ENCODE peak calls at places on chromosomes 1 and 21, in five cellular contexts. A, O, W, V and J are unnamed samples.

GRCh38 chr1:25695991-25696330 is 79.4 kb downstream of the MAN1C1 start:
- DNase-seq in A (no peak), O (peak; percentile 70), W (peak; percentile 51), V (peak; percentile 97), J (no peak)

GRCh38 chr1:19009882-19010321 is 53.4 kb upstream of the IFFO2 start:
- DNase-seq in A (no peak), O (no peak), W (no peak), V (peak; percentile 93), J (peak; percentile 48)

GRCh38 chr1:159918041-159918917 is 7.0 kb downstream of the TAGLN2 start:
- DNase-seq in A (peak; percentile 42), O (peak; percentile 46), W (no peak), V (peak; percentile 67), J (no peak)

GRCh38 chr1:206521002-206521585 is 13.8 kb downstream of the RASSF5 start:
- DNase-seq in A (peak; percentile 62), O (peak; percentile 18), W (no peak), V (no peak), J (no peak)

GRCh38 chr1:180994262-180994661 is 28.4 kb downstream of the STX6 start:
- DNase-seq in A (no peak), O (no peak), W (no peak), V (peak; percentile 22), J (no peak)

GRCh38 chr1:39378377-39378776 is 113.1 kb upstream of the BMP8A start:
- DNase-seq in A (no peak), O (no peak), W (no peak), V (no peak), J (no peak)

GRCh38 chr1:171433451-171433850 is 51.9 kb upstream of the PRRC2C start:
- DNase-seq in A (no peak), O (no peak), W (no peak), V (peak; percentile 70), J (no peak)

GRCh38 chr1:10693497-10694273 is 102.8 kb downstream of the CASZ1 start:
- DNase-seq in A (peak; percentile 76), O (peak; percentile 66), W (no peak), V (no peak), J (no peak)

GRCh38 chr1:43541721-43542401 is 11.2 kb downstream of the PTPRF start:
- DNase-seq in A (peak; percentile 88), O (peak; percentile 91), W (peak; percentile 33), V (no peak), J (no peak)

GRCh38 chr1:247332901-247333361 is 1.3 kb upstream of the ZNF496 start:
- DNase-seq in A (no peak), O (peak; percentile 82), W (peak; percentile 46), V (peak; percentile 30), J (peak; percentile 66)

GRCh38 chr1:176118985-176119384 is 88.1 kb downstream of the COP1 start:
- DNase-seq in A (no peak), O (no peak), W (no peak), V (peak; percentile 73), J (no peak)

GRCh38 chr21:31425158-31425557 is 81.1 kb upstream of the TIAM1 start:
- DNase-seq in A (no peak), O (no peak), W (no peak), V (no peak), J (no peak)

DNA sequence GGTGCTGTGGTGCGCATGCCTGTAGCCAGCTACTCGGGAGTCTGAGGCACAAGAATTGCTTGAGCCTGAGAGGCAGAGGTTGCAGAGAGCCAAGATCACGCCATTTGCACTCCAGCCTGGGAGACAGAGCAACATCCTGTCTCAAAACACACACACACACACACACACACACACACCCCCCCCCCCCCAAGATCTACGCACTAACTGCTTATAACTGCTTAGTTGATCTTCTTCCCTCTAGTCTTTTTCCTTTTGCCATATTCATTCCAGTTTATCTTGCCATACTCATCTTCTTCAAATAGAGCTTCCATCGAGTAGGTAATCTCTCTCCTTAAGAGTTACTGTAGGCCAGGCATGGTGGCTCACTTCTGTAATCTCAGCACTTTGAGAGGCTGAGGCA is 20.9 kb downstream of the EPB41 start:
- DNase-seq in A (no peak), O (no peak), W (no peak), V (no peak), J (no peak)
- H3K4me1 ChIP-seq in A (no peaks in the 10 kb centered on the region), O (no peaks in the 10 kb centered on the region), W (no peaks in the 10 kb centered on the region), V (no peaks in the 10 kb centered on the region), J (no peaks in the 10 kb centered on the region)

DNA sequence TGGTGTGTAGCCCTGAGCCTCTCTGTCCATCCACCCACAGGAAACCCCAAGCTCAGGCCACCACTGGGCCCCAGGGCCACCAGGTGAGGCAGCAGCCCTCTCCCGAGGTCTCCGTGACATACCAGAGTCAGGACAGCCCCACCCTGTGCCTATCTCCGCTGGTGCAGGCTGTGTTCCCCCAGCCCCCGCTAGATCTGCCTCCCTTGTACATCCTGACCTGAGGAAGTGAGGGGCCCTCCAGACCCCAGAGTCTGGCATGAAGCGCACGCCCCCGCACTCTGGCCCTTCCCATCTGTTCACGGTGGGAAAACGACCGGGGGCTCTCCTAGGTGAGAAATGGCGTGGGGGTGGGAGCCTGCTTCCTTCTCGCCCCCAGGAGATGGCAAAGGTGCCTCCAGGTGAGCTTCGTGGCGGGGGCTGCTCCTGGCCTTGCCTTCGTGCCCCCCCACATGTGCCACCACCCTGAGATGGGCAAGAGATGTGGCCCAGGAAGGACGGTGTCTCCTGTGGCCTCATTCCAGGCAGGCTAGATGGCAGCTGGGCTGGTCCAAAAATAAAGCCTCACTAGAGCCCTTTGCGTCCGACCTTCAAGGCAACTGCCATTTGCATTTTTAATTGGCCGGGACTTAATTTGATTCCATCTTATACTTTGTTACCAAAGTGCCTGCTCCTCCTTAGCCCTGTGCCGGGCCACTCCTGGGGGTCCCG is 3.1 kb downstream of the GABRD start:
- DNase-seq in A (no peak), O (no peak), W (no peak), V (no peak), J (no peak)
- H3K4me1 ChIP-seq in A (peaks cover 14% of the 10 kb centered on the region), O (no peaks in the 10 kb centered on the region), W (peaks cover 4% of the 10 kb centered on the region), V (no peaks in the 10 kb centered on the region), J (peaks cover 18% of the 10 kb centered on the region)

DNA sequence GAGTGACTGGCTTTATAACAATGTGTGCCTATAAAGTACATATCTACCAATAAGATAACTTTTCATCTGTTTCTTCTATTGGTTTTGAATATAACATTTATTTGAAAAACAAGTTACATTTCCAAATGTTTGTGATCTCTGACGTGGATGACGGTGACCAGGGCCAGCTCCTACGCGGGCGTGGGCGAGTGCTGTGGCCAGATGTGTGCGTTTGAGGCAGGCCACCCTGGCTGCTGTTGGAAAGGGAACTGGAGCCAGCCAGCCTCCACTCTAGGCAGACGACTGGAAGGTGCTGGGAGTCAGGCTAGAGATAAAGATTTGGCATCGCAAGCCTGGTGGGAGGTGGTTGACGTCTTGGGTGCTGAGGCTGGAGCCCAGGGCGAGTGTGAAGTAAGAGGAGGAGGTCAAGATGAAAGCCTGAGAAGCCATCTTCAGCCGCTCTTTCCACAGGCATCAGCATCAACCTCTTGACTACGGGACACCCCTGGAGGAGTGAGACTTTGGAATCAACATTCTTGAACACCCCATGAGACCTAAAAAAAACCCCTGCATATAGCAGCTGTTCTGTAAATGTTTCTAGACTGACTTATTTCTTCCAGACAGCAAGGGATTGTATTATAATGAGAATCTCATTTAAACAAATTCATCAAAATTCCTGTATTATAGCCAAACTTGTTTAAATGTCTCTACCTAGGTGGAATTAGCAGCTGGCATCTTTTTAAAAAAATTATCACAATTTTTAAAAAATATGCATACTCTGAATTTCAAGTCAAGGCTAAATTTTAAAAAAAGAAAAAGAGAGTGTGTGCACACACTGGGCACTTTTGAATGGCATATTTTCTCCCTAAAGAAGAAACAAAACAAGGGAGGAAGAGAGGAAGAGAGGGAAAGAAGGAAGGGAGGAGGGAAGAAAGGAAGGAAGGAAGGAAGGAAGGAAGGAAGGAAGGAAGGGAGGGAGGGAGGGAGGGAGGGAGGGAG is 112.5 kb upstream of the SLC44A3 start:
- DNase-seq in A (no peak), O (no peak), W (no peak), V (peak; percentile 70), J (no peak)
- H3K4me1 ChIP-seq in A (no peaks in the 10 kb centered on the region), O (no peaks in the 10 kb centered on the region), W (no peaks in the 10 kb centered on the region), V (peaks cover 21% of the 10 kb centered on the region), J (peaks cover 24% of the 10 kb centered on the region)

GRCh38 chr1:205396972-205397616 is 24.8 kb downstream of the LEMD1 start:
- DNase-seq in A (no peak), O (no peak), W (no peak), V (peak; percentile 43), J (no peak)
- H3K4me1 ChIP-seq in A (no peaks in the 10 kb centered on the region), O (no peaks in the 10 kb centered on the region), W (no peaks in the 10 kb centered on the region), V (no peaks in the 10 kb centered on the region), J (no peaks in the 10 kb centered on the region)

GRCh38 chr21:42841156-42841915 is 38.0 kb downstream of the WDR4 start:
- DNase-seq in A (peak; percentile 59), O (no peak), W (no peak), V (no peak), J (peak; percentile 45)
- H3K4me1 ChIP-seq in A (peaks cover 5% of the 10 kb centered on the region), O (no peaks in the 10 kb centered on the region), W (no peaks in the 10 kb centered on the region), V (no peaks in the 10 kb centered on the region), J (peaks cover 4% of the 10 kb centered on the region)

GRCh38 chr1:207856276-207857023 is 54.5 kb downstream of the CD34 start:
- DNase-seq in A (no peak), O (no peak), W (no peak), V (no peak), J (no peak)

GRCh38 chr1:207853372-207853757 is 57.6 kb downstream of the CD34 start:
- DNase-seq in A (no peak), O (no peak), W (no peak), V (peak; percentile 19), J (no peak)

GRCh38 chr1:207851696-207852095 is 59.2 kb downstream of the CD34 start:
- DNase-seq in A (no peak), O (no peak), W (no peak), V (no peak), J (no peak)

GRCh38 chr1:207852576-207853371 is 58.2 kb downstream of the CD34 start:
- DNase-seq in A (no peak), O (no peak), W (no peak), V (no peak), J (no peak)

GRCh38 chr1:207854001-207854400 is 56.9 kb downstream of the CD34 start:
- DNase-seq in A (no peak), O (no peak), W (no peak), V (no peak), J (no peak)
- H3K4me1 ChIP-seq in A (peaks cover 68% of the 10 kb centered on the region), O (peaks cover 12% of the 10 kb centered on the region), W (peaks cover 34% of the 10 kb centered on the region), V (peaks cover 1% of the 10 kb centered on the region), J (peaks cover 82% of the 10 kb centered on the region)